ENCODE peak calls at places on chromosomes 5 and 9, in ten cellular contexts. C is NAMALWA; D is PC-3; F is pancreas; I is left cardiac atrium; H is epithelial cell of prostate; X is IMR-90; E is activated T-helper 2 cell treated with anti-CD3 and anti-CD28 coated beads, Interferon-gamma antibody, Interleukin-2, Interleukin-4, amounts not matched to agents 10 μg/mL and 5 μg/mL and 100 μg/mL, durations not matched to agents 14 hours and 24 hours and 36 hours; G is activated CD8-positive, alpha-beta memory T cell treated with anti-CD3 and anti-CD28 coated beads, Interleukin-2, amount 50 U/mL, for 48 hours; O is progenitor cell of endocrine pancreas. L is an unnamed sample.

GRCh38 chr9:92035146-92035545 is 80.1 kb downstream of the SPTLC1 start:
- DNase-seq in F (no peak), I (no peak), O (no peak), D (no peak), X (peak), H (no peak), G (no peak), E (no peak), C (no peak), L (no peak)

GRCh38 chr5:66247176-66247960 is 103.3 kb downstream of the SREK1 start:
- DNase-seq in F (no peak), O (no peak), I (no peak), X (peak), C (no peak), H (peak), G (no peak), E (no peak), D (peak), L (no peak)

GRCh38 chr9:121289554-121290370 is 21.8 kb downstream of the GSN start:
- DNase-seq in C (peak), G (no peak), D (no peak), O (no peak), E (no peak), F (no peak), X (no peak), H (no peak), I (no peak), L (no peak)

GRCh38 chr5:105428461-105429129 is 1866.0 kb upstream of the NUDT12 start:
- DNase-seq in O (no peak), I (no peak), H (no peak), X (no peak), C (no peak), F (no peak), G (no peak), D (no peak), E (no peak), L (no peak)

GRCh38 chr5:92916036-92916435 is 665.0 kb downstream of the NR2F1-AS1 start:
- DNase-seq in X (peak), G (no peak), O (no peak), E (no peak), H (no peak), D (peak), C (no peak), F (no peak), I (no peak), L (no peak)

GRCh38 chr5:167767775-167768174 is 523.7 kb upstream of the WWC1 start:
- DNase-seq in H (no peak), C (no peak), D (no peak), E (no peak), O (no peak), F (no peak), I (no peak), G (no peak), X (peak), L (no peak)

GRCh38 chr5:172634106-172634899 is 6.8 kb upstream of the NEURL1B start:
- DNase-seq in E (no peak), C (no peak), F (no peak), O (no peak), G (no peak), D (no peak), I (no peak), H (no peak), X (no peak), L (no peak)

GRCh38 chr9:130263601-130264413 is 1.8 kb upstream of the HMCN2 start:
- DNase-seq in F (no peak), G (no peak), O (no peak), I (no peak), H (peak), C (no peak), E (no peak), X (no peak), D (peak), L (no peak)

GRCh38 chr5:154813736-154814135 is 36.7 kb downstream of the FAXDC2 start:
- DNase-seq in C (no peak), E (no peak), G (no peak), F (no peak), H (no peak), O (no peak), I (no peak), D (no peak), X (no peak), L (no peak)

GRCh38 chr5:52861368-52861767 is 73.7 kb downstream of the ITGA1 start:
- DNase-seq in F (no peak), I (no peak), H (peak), O (no peak), G (no peak), D (peak), X (no peak), C (no peak), E (no peak), L (no peak)

GRCh38 chr5:127599321-127599720 is 49.6 kb upstream of the CTXN3 start:
- DNase-seq in O (no peak), E (no peak), I (no peak), C (no peak), D (no peak), F (no peak), X (no peak), G (no peak), H (no peak), L (no peak)

GRCh38 chr5:17219006-17219422 is 1.6 kb downstream of the BASP1 start:
- DNase-seq in F (no peak), E (no peak), C (no peak), I (no peak), H (no peak), D (peak), G (no peak), O (peak), X (no peak), L (peak)

GRCh38 chr5:52685621-52686370 is 101.9 kb upstream of the ITGA1 start:
- DNase-seq in I (no peak), F (no peak), E (no peak), D (peak), H (no peak), C (no peak), O (no peak), X (no peak), G (no peak), L (no peak)

GRCh38 chr9:89153618-89154017 is 25.0 kb downstream of the SHC3 start:
- DNase-seq in O (no peak), H (peak), I (no peak), F (no peak), C (no peak), X (peak), G (no peak), E (no peak), D (peak), L (no peak)

GRCh38 chr9:114086009-114086408 is 7.9 kb upstream of the AMBP start:
- DNase-seq in F (no peak), E (no peak), X (no peak), G (no peak), I (no peak), O (no peak), D (peak), C (no peak), H (no peak), L (no peak)

GRCh38 chr5:176822041-176822425 is 11.7 kb downstream of the UNC5A start:
- DNase-seq in X (no peak), I (no peak), C (no peak), H (no peak), F (no peak), D (no peak), E (no peak), G (no peak), O (no peak), L (no peak)

GRCh38 chr5:86885489-86886225 is 267.9 kb downstream of the COX7C start:
- DNase-seq in D (no peak), I (no peak), G (no peak), C (no peak), X (no peak), F (no peak), O (no peak), H (no peak), E (no peak), L (no peak)

GRCh38 chr9:99823392-99824377 is 2.0 kb downstream of the NR4A3 start:
- DNase-seq in C (peak), X (peak), I (peak), E (peak), F (peak), H (no peak), G (peak), D (peak), O (no peak), L (no peak)

GRCh38 chr9:77922587-77922986 is 109.0 kb downstream of the GNAQ start:
- DNase-seq in D (no peak), C (no peak), E (no peak), H (no peak), F (no peak), O (no peak), I (no peak), X (no peak), G (no peak), L (no peak)

GRCh38 chr5:54930736-54931135 is 54.7 kb downstream of the ESM1 start:
- DNase-seq in O (no peak), E (no peak), X (no peak), F (no peak), G (no peak), C (no peak), I (no peak), H (no peak), D (no peak), L (no peak)

GRCh38 chr9:136482046-136482792 is 621 bp downstream of the SEC16A start:
- DNase-seq in D (peak), F (no peak), E (no peak), O (no peak), X (peak), I (no peak), C (peak), H (no peak), G (peak), L (peak)

GRCh38 chr9:119088002-119088401 is 281.2 kb downstream of the BRINP1 start:
- DNase-seq in G (no peak), I (no peak), C (no peak), O (no peak), E (no peak), F (no peak), D (no peak), H (no peak), X (no peak), L (no peak)

GRCh38 chr5:31918739-31919138 is 255.4 kb downstream of the GOLPH3 start:
- DNase-seq in G (no peak), I (no peak), F (no peak), C (no peak), E (no peak), X (no peak), O (no peak), H (no peak), D (no peak), L (no peak)

GRCh38 chr5:50593681-50594080 is 72.8 kb upstream of the PARP8 start:
- DNase-seq in H (no peak), C (no peak), O (no peak), E (no peak), X (no peak), F (no peak), G (no peak), I (no peak), D (no peak), L (no peak)

GRCh38 chr9:34629492-34629809 is 585 bp upstream of the ARID3C start:
- DNase-seq in X (no peak), O (no peak), F (no peak), E (no peak), C (no peak), I (no peak), H (no peak), D (no peak), G (no peak), L (no peak)

GRCh38 chr5:75389430-75389829 is 52.4 kb downstream of the HMGCR start:
- DNase-seq in E (no peak), F (no peak), O (no peak), H (no peak), X (no peak), D (no peak), I (no peak), G (no peak), C (no peak), L (no peak)

GRCh38 chr5:112174959-112175594 is 244.0 kb downstream of the EPB41L4A start:
- DNase-seq in I (no peak), G (no peak), F (no peak), C (peak), X (peak), D (peak), E (peak), O (no peak), H (no peak), L (no peak)

GRCh38 chr9:134059188-134059641 is 8.6 kb downstream of the BRD3 start:
- DNase-seq in C (no peak), F (no peak), X (no peak), H (no peak), G (no peak), O (peak), E (no peak), I (no peak), D (no peak), L (no peak)

GRCh38 chr5:57492632-57493031 is 10.0 kb upstream of the ACTBL2 start:
- DNase-seq in C (no peak), I (no peak), O (no peak), H (no peak), F (no peak), D (no peak), X (no peak), E (no peak), G (no peak), L (no peak)

GRCh38 chr5:128356011-128356410 is 182.0 kb downstream of the FBN2 start:
- DNase-seq in C (no peak), G (no peak), D (no peak), I (no peak), F (no peak), H (no peak), O (no peak), E (no peak), X (no peak), L (no peak)

GRCh38 chr5:67561145-67561932 is 364.7 kb upstream of the CD180 start:
- DNase-seq in E (no peak), I (no peak), H (no peak), D (no peak), C (no peak), G (no peak), F (no peak), O (no peak), X (no peak), L (no peak)

GRCh38 chr9:93673844-93674334 is 97.5 kb downstream of the PHF2 start:
- DNase-seq in E (no peak), H (no peak), G (no peak), I (peak), F (no peak), O (peak), C (no peak), X (no peak), D (no peak), L (peak)

GRCh38 chr5:35919191-35919590 is 19.2 kb downstream of the CAPSL start:
- DNase-seq in C (no peak), I (no peak), F (no peak), X (peak), E (no peak), D (peak), O (no peak), H (no peak), G (no peak), L (no peak)

GRCh38 chr9:118931941-118932340 is 437.3 kb downstream of the BRINP1 start:
- DNase-seq in F (no peak), D (no peak), O (no peak), E (no peak), I (no peak), X (no peak), C (no peak), H (no peak), G (no peak), L (no peak)

GRCh38 chr5:73499187-73499586 is 945 bp downstream of the BTF3 start:
- DNase-seq in C (peak), F (no peak), H (no peak), I (no peak), O (no peak), D (no peak), E (no peak), X (no peak), G (no peak), L (no peak)

GRCh38 chr5:107542831-107543231 is 127.9 kb downstream of the EFNA5 start:
- DNase-seq in O (no peak), G (no peak), F (peak), E (no peak), X (peak), H (peak), D (peak), C (no peak), I (peak), L (no peak)

GRCh38 chr9:111825468-111826145 is 30.9 kb upstream of the SHOC1 start:
- DNase-seq in F (no peak), H (no peak), E (no peak), D (no peak), X (peak), O (no peak), I (no peak), C (no peak), G (no peak), L (no peak)

GRCh38 chr9:27473135-27473534 is 51.0 kb upstream of the IFNK start:
- DNase-seq in H (no peak), X (no peak), I (peak), D (no peak), C (no peak), E (no peak), F (no peak), O (no peak), G (no peak), L (peak)

GRCh38 chr9:38417003-38417965 is 7.0 kb downstream of the IGFBPL1 start:
- DNase-seq in G (peak), H (no peak), E (peak), I (no peak), C (peak), X (no peak), F (no peak), D (peak), O (no peak), L (no peak)